ENCODE peak calls at places on chromosomes 11 and 22, in six cellular contexts. One of them, this sample, is unnamed.

GRCh38 chr11:44849424-44849823 is 101.3 kb downstream of the TP53I11 start:
- DNase-seq in IMR-90: no peak
- DNase-seq in AG04450: no peak
- DNase-seq in MM.1S: no peak
- DNase-seq in Peyer's patch: no peak
- DNase-seq in esophagus squamous epithelium: no peak
- DNase-seq in this sample: no peak

GRCh38 chr22:42294034-42294985 is 23.9 kb upstream of the TCF20 start:
- DNase-seq in IMR-90: peak
- DNase-seq in MM.1S: no peak
- DNase-seq in AG04450: no peak
- DNase-seq in esophagus squamous epithelium: no peak
- DNase-seq in Peyer's patch: peak
- DNase-seq in this sample: peak

GRCh38 chr11:44203270-44204043 is 106.5 kb downstream of the ALX4 start:
- DNase-seq in MM.1S: no peak
- DNase-seq in AG04450: no peak
- DNase-seq in Peyer's patch: no peak
- DNase-seq in esophagus squamous epithelium: no peak
- DNase-seq in IMR-90: no peak
- DNase-seq in this sample: no peak

GRCh38 chr11:76186776-76187279 is 19.5 kb downstream of the WNT11 start:
- DNase-seq in Peyer's patch: no peak
- DNase-seq in esophagus squamous epithelium: no peak
- DNase-seq in MM.1S: no peak
- DNase-seq in IMR-90: no peak
- DNase-seq in AG04450: no peak
- DNase-seq in this sample: no peak

GRCh38 chr11:7413961-7414728 is 71.2 kb upstream of the OLFML1 start:
- DNase-seq in Peyer's patch: no peak
- DNase-seq in esophagus squamous epithelium: no peak
- DNase-seq in MM.1S: no peak
- DNase-seq in IMR-90: no peak
- DNase-seq in AG04450: no peak
- DNase-seq in this sample: no peak

GRCh38 chr11:43119275-43119970 is 192.4 kb upstream of the API5 start:
- DNase-seq in IMR-90: no peak
- DNase-seq in MM.1S: no peak
- DNase-seq in AG04450: no peak
- DNase-seq in esophagus squamous epithelium: no peak
- DNase-seq in Peyer's patch: no peak
- DNase-seq in this sample: no peak

GRCh38 chr11:37496196-37496595 is 898.2 kb upstream of the RAG2 start:
- DNase-seq in IMR-90: peak
- DNase-seq in Peyer's patch: no peak
- DNase-seq in MM.1S: no peak
- DNase-seq in AG04450: no peak
- DNase-seq in esophagus squamous epithelium: no peak
- DNase-seq in this sample: no peak

GRCh38 chr11:68370211-68371111 is 58.1 kb downstream of the LRP5 start:
- DNase-seq in AG04450: no peak
- DNase-seq in MM.1S: peak
- DNase-seq in esophagus squamous epithelium: no peak
- DNase-seq in Peyer's patch: peak
- DNase-seq in IMR-90: no peak
- DNase-seq in this sample: no peak

GRCh38 chr11:111455291-111456085 is 56.7 kb downstream of the BTG4 start:
- DNase-seq in IMR-90: no peak
- DNase-seq in esophagus squamous epithelium: no peak
- DNase-seq in MM.1S: no peak
- DNase-seq in AG04450: no peak
- DNase-seq in Peyer's patch: no peak
- DNase-seq in this sample: no peak

GRCh38 chr11:71843858-71844257 is 10.9 kb downstream of the DEFB108B start:
- DNase-seq in MM.1S: no peak
- DNase-seq in AG04450: no peak
- DNase-seq in Peyer's patch: no peak
- DNase-seq in esophagus squamous epithelium: no peak
- DNase-seq in IMR-90: no peak
- DNase-seq in this sample: no peak

GRCh38 chr11:13160302-13160701 is 117.3 kb upstream of the BMAL1 start:
- DNase-seq in MM.1S: no peak
- DNase-seq in esophagus squamous epithelium: no peak
- DNase-seq in Peyer's patch: no peak
- DNase-seq in AG04450: no peak
- DNase-seq in IMR-90: no peak
- DNase-seq in this sample: no peak

GRCh38 chr11:45393334-45393733 is 107.2 kb upstream of the SYT13 start:
- DNase-seq in Peyer's patch: no peak
- DNase-seq in IMR-90: no peak
- DNase-seq in MM.1S: no peak
- DNase-seq in esophagus squamous epithelium: no peak
- DNase-seq in AG04450: no peak
- DNase-seq in this sample: no peak

GRCh38 chr22:35258144-35258988 is 1.1 kb downstream of the HMGXB4 start:
- DNase-seq in Peyer's patch: peak
- DNase-seq in esophagus squamous epithelium: no peak
- DNase-seq in MM.1S: peak
- DNase-seq in IMR-90: peak
- DNase-seq in AG04450: no peak
- DNase-seq in this sample: peak

GRCh38 chr11:110837535-110838127 is 125.4 kb upstream of the ARHGAP20 start:
- DNase-seq in AG04450: no peak
- DNase-seq in esophagus squamous epithelium: no peak
- DNase-seq in IMR-90: no peak
- DNase-seq in MM.1S: no peak
- DNase-seq in Peyer's patch: no peak
- DNase-seq in this sample: peak

GRCh38 chr22:39219071-39220050 is 25.4 kb downstream of the PDGFB start:
- DNase-seq in IMR-90: no peak
- DNase-seq in Peyer's patch: no peak
- DNase-seq in AG04450: no peak
- DNase-seq in esophagus squamous epithelium: no peak
- DNase-seq in MM.1S: no peak
- DNase-seq in this sample: no peak

GRCh38 chr11:45145421-45146071 is 893 bp upstream of the PRDM11 start:
- DNase-seq in MM.1S: no peak
- DNase-seq in esophagus squamous epithelium: no peak
- DNase-seq in AG04450: no peak
- DNase-seq in Peyer's patch: no peak
- DNase-seq in IMR-90: peak
- DNase-seq in this sample: peak

GRCh38 chr11:9169595-9170295 is 78.3 kb upstream of the SCUBE2 start:
- DNase-seq in AG04450: no peak
- DNase-seq in Peyer's patch: no peak
- DNase-seq in esophagus squamous epithelium: no peak
- DNase-seq in MM.1S: no peak
- DNase-seq in IMR-90: peak
- DNase-seq in this sample: no peak

GRCh38 chr22:27386186-27386585 is 415.4 kb downstream of the MN1 start:
- DNase-seq in esophagus squamous epithelium: no peak
- DNase-seq in MM.1S: no peak
- DNase-seq in Peyer's patch: peak
- DNase-seq in AG04450: no peak
- DNase-seq in IMR-90: no peak
- DNase-seq in this sample: no peak

GRCh38 chr11:56183459-56183858 is 7.0 kb downstream of the OR5J2 start:
- DNase-seq in Peyer's patch: no peak
- DNase-seq in AG04450: no peak
- DNase-seq in MM.1S: no peak
- DNase-seq in esophagus squamous epithelium: no peak
- DNase-seq in IMR-90: no peak
- DNase-seq in this sample: no peak

GRCh38 chr11:120565436-120566155 is 54.0 kb downstream of the GRIK4 start:
- DNase-seq in esophagus squamous epithelium: no peak
- DNase-seq in Peyer's patch: no peak
- DNase-seq in IMR-90: no peak
- DNase-seq in AG04450: no peak
- DNase-seq in MM.1S: no peak
- DNase-seq in this sample: no peak

GRCh38 chr11:18775492-18776292 is 15.9 kb downstream of the PTPN5 start:
- DNase-seq in Peyer's patch: peak
- DNase-seq in MM.1S: peak
- DNase-seq in IMR-90: peak
- DNase-seq in AG04450: no peak
- DNase-seq in esophagus squamous epithelium: no peak
- DNase-seq in this sample: peak

GRCh38 chr11:2142300-2142759 is 3.1 kb upstream of the IGF2 start:
- DNase-seq in IMR-90: peak
- DNase-seq in AG04450: no peak
- DNase-seq in MM.1S: no peak
- DNase-seq in Peyer's patch: no peak
- DNase-seq in esophagus squamous epithelium: no peak
- DNase-seq in this sample: peak

GRCh38 chr11:81707881-81708280 is 1025.8 kb downstream of the FAM181B start:
- DNase-seq in Peyer's patch: no peak
- DNase-seq in IMR-90: no peak
- DNase-seq in esophagus squamous epithelium: no peak
- DNase-seq in AG04450: no peak
- DNase-seq in MM.1S: no peak
- DNase-seq in this sample: no peak

GRCh38 chr11:65578134-65578533 is 2.3 kb downstream of the EHBP1L1 start:
- DNase-seq in IMR-90: no peak
- DNase-seq in Peyer's patch: no peak
- DNase-seq in MM.1S: no peak
- DNase-seq in esophagus squamous epithelium: no peak
- DNase-seq in AG04450: no peak
- DNase-seq in this sample: no peak
- H3K4me3 ChIP-seq in IMR-90: no peak
- H3K4me3 ChIP-seq in Peyer's patch: no peak
- H3K4me3 ChIP-seq in MM.1S: no peak
- H3K4me3 ChIP-seq in esophagus squamous epithelium: peak
- H3K4me3 ChIP-seq in AG04450: no peak
- H3K4me3 ChIP-seq in this sample: no peak

DNA sequence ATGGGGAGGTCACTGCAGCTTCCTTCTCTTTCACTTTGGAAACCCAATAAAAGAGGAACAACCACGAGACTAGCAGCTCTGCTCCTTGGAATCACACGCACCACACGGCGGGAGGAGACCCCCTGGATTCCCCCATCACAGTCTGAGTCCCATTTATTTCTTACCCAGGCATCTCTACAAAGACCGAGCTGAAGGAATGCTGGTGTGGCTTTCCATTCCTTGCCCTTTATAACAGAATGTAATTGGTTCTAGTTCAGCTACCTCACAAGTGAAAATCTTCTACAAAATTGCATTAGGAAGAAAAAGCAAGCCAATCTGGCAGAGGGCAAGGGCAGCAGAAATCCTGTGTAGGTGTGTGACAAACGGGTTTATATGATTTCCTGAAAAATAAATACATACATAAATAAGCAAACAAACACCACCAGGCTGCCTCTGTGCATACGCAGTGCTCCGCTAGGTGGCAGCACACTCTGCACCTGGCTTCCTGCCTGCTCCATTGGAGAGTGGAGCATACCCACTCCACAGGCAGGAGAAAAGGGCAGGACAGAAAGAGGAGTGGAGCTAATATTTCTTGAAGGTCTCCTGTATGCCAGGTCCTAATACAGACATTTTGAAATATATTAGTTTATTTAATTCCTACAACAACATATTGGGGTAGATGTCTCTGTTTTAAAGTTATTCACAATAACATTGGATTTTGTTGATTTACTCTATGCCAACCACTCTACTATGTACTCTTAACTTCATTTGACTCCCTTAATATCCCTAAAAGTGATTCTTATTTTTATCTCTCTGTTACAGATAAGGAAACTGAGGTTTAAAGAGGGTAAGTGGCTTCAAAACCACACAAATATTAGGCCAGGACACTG is 673.1 kb downstream of the KCNA4 start:
- DNase-seq in MM.1S: peak
- DNase-seq in AG04450: no peak
- DNase-seq in esophagus squamous epithelium: peak
- DNase-seq in Peyer's patch: no peak
- DNase-seq in IMR-90: peak
- DNase-seq in this sample: peak
- TF ChIP-seq CTCF in MM.1S: peak
- TF ChIP-seq CTCF in AG04450: peak
- TF ChIP-seq CTCF in esophagus squamous epithelium: peak
- TF ChIP-seq CTCF in Peyer's patch: peak
- TF ChIP-seq CTCF in IMR-90: peak
- TF ChIP-seq CTCF in this sample: peak

GRCh38 chr11:65428578-65429068 is 6.0 kb downstream of the NEAT1 start:
- DNase-seq in esophagus squamous epithelium: no peak
- DNase-seq in MM.1S: no peak
- DNase-seq in IMR-90: no peak
- DNase-seq in AG04450: no peak
- DNase-seq in Peyer's patch: peak
- DNase-seq in this sample: no peak
- H3K4me3 ChIP-seq in esophagus squamous epithelium: peak
- H3K4me3 ChIP-seq in MM.1S: peak
- H3K4me3 ChIP-seq in IMR-90: peak
- H3K4me3 ChIP-seq in AG04450: peak
- H3K4me3 ChIP-seq in Peyer's patch: no peak
- H3K4me3 ChIP-seq in this sample: peak

DNA sequence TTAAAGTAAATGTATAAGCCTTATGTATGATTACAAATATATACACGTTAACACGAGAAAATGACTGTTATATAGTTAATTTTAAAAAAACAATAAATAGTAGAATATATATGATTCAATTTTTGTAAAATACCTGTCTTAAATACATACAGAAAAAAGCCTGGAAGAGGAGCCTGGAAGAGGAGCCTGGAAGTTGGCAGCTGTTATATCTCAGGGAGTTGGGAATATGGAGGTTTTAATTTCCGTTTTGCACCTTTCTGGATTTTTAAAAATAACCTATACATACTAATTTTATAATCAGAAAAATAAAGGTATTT is 111.6 kb downstream of the WT1 start:
- DNase-seq in Peyer's patch: no peak
- DNase-seq in esophagus squamous epithelium: no peak
- DNase-seq in MM.1S: no peak
- DNase-seq in IMR-90: no peak
- DNase-seq in AG04450: no peak
- DNase-seq in this sample: no peak
- TF ChIP-seq CTCF in Peyer's patch: no peak
- TF ChIP-seq CTCF in esophagus squamous epithelium: peak
- TF ChIP-seq CTCF in MM.1S: no peak
- TF ChIP-seq CTCF in IMR-90: no peak
- TF ChIP-seq CTCF in AG04450: no peak
- TF ChIP-seq CTCF in this sample: no peak

DNA sequence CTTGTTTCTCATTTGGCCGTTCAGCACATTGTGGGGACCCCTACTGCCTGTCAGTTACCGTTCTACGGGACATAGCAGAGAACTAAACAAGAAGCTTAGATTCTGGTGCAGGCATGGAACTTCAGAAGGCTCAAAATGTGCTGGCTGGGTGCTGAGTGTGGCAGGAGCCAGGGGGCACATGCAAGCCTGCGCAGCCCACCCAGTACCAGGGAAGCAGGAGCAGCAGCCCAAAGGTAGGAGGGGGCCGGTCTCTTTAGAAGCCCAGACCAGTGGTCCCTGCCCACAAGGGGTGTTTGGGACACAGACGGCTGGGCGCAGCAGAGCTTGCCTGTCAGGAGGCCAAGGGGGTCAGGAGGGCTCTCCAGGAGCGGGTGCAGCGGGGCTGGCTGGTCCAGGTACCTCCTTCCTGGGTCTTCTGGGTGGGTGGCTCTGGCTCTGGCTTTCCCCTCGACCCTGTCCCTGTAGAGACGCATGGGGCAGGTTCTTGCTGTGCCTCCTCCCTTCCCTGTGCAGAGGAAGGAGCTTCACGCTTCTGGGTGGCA is 2.2 kb downstream of the PTDSS2 start:
- DNase-seq in IMR-90: no peak
- DNase-seq in Peyer's patch: no peak
- DNase-seq in esophagus squamous epithelium: no peak
- DNase-seq in MM.1S: no peak
- DNase-seq in AG04450: no peak
- DNase-seq in this sample: no peak
- H3K4me3 ChIP-seq in IMR-90: no peak
- H3K4me3 ChIP-seq in Peyer's patch: no peak
- H3K4me3 ChIP-seq in esophagus squamous epithelium: no peak
- H3K4me3 ChIP-seq in MM.1S: no peak
- H3K4me3 ChIP-seq in AG04450: no peak
- H3K4me3 ChIP-seq in this sample: no peak

This sample was measured in fibroblast of pulmonary artery.